ENCODE peak calls at places on chromosomes 7 and 10, in eight cellular contexts. F is NCI-H774; N is activated effector memory CD4-positive, alpha-beta T cell treated with Interleukin-2 at 50 U/mL for 16 hours; W is RPMI8226; B is amygdala; U is NCI-H2171 treated with DMSO at 0.1 percent for 48 hours; G is pons; Q is activated CD4-positive, alpha-beta T cell treated with anti-CD3 and anti-CD28 coated beads, Interleukin-2, amount 10 ng/mL, durations not matched to agents 7 days and 5 days. J is an unnamed sample.

GRCh38 chr10:110061687-110062086 is 53.9 kb downstream of the ADD3 start:
- DNase-seq in U (no peak), N (no peak), Q (no peak), W (no peak), B (no peak), G (no peak), F (no peak), J (no peak)

GRCh38 chr7:38335490-38336135 is 62.2 kb upstream of the TARP start:
- DNase-seq in Q (peak; percentile 83), G (peak; percentile 94), U (peak; percentile 61), W (peak; percentile 86), F (peak; percentile 53), N (peak; percentile 63), B (peak; percentile 83), J (peak; percentile 93)

GRCh38 chr10:120253131-120253530 is 203.9 kb upstream of the PLPP4 start:
- DNase-seq in U (no peak), G (no peak), W (no peak), B (no peak), N (no peak), Q (no peak), F (no peak), J (no peak)

GRCh38 chr7:34043461-34044318 is 138.4 kb downstream of the BMPER start:
- DNase-seq in U (no peak), Q (no peak), B (no peak), W (no peak), F (no peak), N (no peak), G (no peak), J (no peak)

GRCh38 chr10:117878626-117879025 is 168.1 kb downstream of the RAB11FIP2 start:
- DNase-seq in G (no peak), U (no peak), B (no peak), W (no peak), F (no peak), N (no peak), Q (no peak), J (no peak)

GRCh38 chr10:119267384-119267783 is 60.0 kb downstream of the GRK5 start:
- DNase-seq in N (no peak), G (no peak), B (no peak), Q (no peak), W (no peak), U (no peak), F (no peak), J (no peak)

GRCh38 chr10:27673065-27673464 is 72.6 kb downstream of the MKX start:
- DNase-seq in W (no peak), F (no peak), N (no peak), G (no peak), Q (no peak), B (no peak), U (no peak), J (no peak)

GRCh38 chr7:25009271-25009670 is 29.3 kb upstream of the OSBPL3 start:
- DNase-seq in W (no peak), N (no peak), U (no peak), Q (no peak), B (no peak), F (no peak), G (no peak), J (peak; percentile 74)

GRCh38 chr7:16532272-16532671 is 5.6 kb downstream of the LRRC72 start:
- DNase-seq in N (no peak), Q (no peak), B (no peak), F (no peak), W (no peak), U (no peak), G (no peak), J (no peak)

GRCh38 chr7:48350515-48350914 is 179.3 kb downstream of the ABCA13 start:
- DNase-seq in B (no peak), N (no peak), W (no peak), Q (no peak), G (no peak), U (no peak), F (no peak), J (no peak)

GRCh38 chr7:38700111-38700510 is 68.9 kb upstream of the AMPH start:
- DNase-seq in N (no peak), F (no peak), W (no peak), B (no peak), U (no peak), G (no peak), Q (no peak), J (no peak)

GRCh38 chr7:150823484-150824126 is 23.0 kb downstream of the TMEM176A start:
- DNase-seq in U (no peak), F (no peak), N (no peak), W (no peak), G (no peak), Q (no peak), B (no peak), J (no peak)

GRCh38 chr7:122507591-122507990 is 191.3 kb downstream of the RNF133 start:
- DNase-seq in N (no peak), B (no peak), Q (no peak), F (no peak), U (no peak), W (no peak), G (no peak), J (no peak)

GRCh38 chr7:30206466-30206865 is 71.7 kb downstream of the MTURN start:
- DNase-seq in G (no peak), Q (no peak), U (peak; percentile 80), W (no peak), B (no peak), N (no peak), F (no peak), J (no peak)

GRCh38 chr10:79400567-79401004 is 44.8 kb downstream of the ZCCHC24 start:
- DNase-seq in Q (peak; percentile 40), F (peak; percentile 12), U (no peak), N (peak; percentile 14), G (peak; percentile 71), B (peak; percentile 44), W (peak; percentile 31), J (peak; percentile 42)

GRCh38 chr10:69636626-69637550 is 6.8 kb downstream of the FAM241B start:
- DNase-seq in U (no peak), Q (peak; percentile 53), G (no peak), N (no peak), B (peak; percentile 37), F (no peak), W (peak; percentile 40), J (no peak)

J was measured in mesenchymal stem cell.